ENCODE peak calls at places on chromosomes 7 and 10, in four cellular contexts. G, E, K and P are unnamed samples.

GRCh38 chr7:22201182-22201880 is 155.6 kb downstream of the RAPGEF5 start:
- DNase-seq in K (no peak), E (no peak), G (no peak), P (no peak)

GRCh38 chr7:139992353-139993054 is 70.2 kb downstream of the PARP12 start:
- DNase-seq in E (no peak), K (no peak), G (no peak), P (no peak)

GRCh38 chr7:85630904-85631582 is 444.2 kb upstream of the SEMA3D start:
- DNase-seq in G (no peak), E (peak; percentile 4), K (no peak), P (peak; percentile 69)

GRCh38 chr7:44755698-44756627 is 7.3 kb downstream of the ZMIZ2 start:
- DNase-seq in G (no peak), E (no peak), K (no peak), P (no peak)

GRCh38 chr10:79380125-79380917 is 33.1 kb downstream of the PPIF start:
- DNase-seq in K (no peak), E (peak; percentile 44), G (no peak), P (no peak)

GRCh38 chr7:134453526-134453925 is 5.4 kb downstream of the AKR1B1 start:
- DNase-seq in E (no peak), K (no peak), G (no peak), P (no peak)

GRCh38 chr10:96249264-96249663 is 22.1 kb downstream of the BLNK start:
- DNase-seq in E (no peak), G (no peak), K (no peak), P (no peak)

GRCh38 chr10:64450312-64450711 is 929.1 kb downstream of the REEP3 start:
- DNase-seq in K (no peak), E (no peak), G (no peak), P (no peak)

GRCh38 chr10:12844796-12845524 is 156.6 kb downstream of the CCDC3 start:
- DNase-seq in G (no peak), K (no peak), E (peak; percentile 91), P (peak; percentile 98)

GRCh38 chr7:47690902-47691558 is 109.1 kb upstream of the TNS3 start:
- DNase-seq in K (no peak), E (peak; percentile 65), G (no peak), P (peak; percentile 84)

GRCh38 chr7:24381919-24382505 is 98.0 kb downstream of the NPY start:
- DNase-seq in G (peak; percentile 19), E (no peak), K (no peak), P (no peak)

GRCh38 chr10:77236700-77237099 is 400.9 kb downstream of the KCNMA1 start:
- DNase-seq in G (no peak), K (no peak), E (peak; percentile 79), P (no peak)

GRCh38 chr7:70480913-70481579 is 650.9 kb upstream of the GALNT17 start:
- DNase-seq in G (no peak), K (no peak), E (no peak), P (no peak)

GRCh38 chr10:43939939-43940810 is 291.5 kb upstream of the ZNF32 start:
- DNase-seq in K (no peak), G (no peak), E (peak; percentile 46), P (no peak)

GRCh38 chr10:43943119-43943824 is 294.6 kb upstream of the ZNF32 start:
- DNase-seq in G (no peak), E (no peak), K (no peak), P (no peak)

GRCh38 chr10:43940898-43941777 is 292.5 kb upstream of the ZNF32 start:
- DNase-seq in G (no peak), K (no peak), E (no peak), P (no peak)

GRCh38 chr10:43943825-43944360 is 295.2 kb upstream of the ZNF32 start:
- DNase-seq in G (no peak), E (no peak), K (no peak), P (no peak)

GRCh38 chr10:43942096-43942885 is 293.6 kb upstream of the ZNF32 start:
- DNase-seq in E (no peak), K (no peak), G (no peak), P (no peak)
- TF ChIP-seq FOS in E (no peak), K (no peak), G (no peak), P (no peak)

GRCh38 chr10:99555371-99556224 is 22.9 kb downstream of the NKX2-3 start:
- DNase-seq in G (no peak), E (no peak), K (peak; percentile 80), P (no peak)
- TF ChIP-seq FOS in G (no peak), E (no peak), K (no peak), P (no peak)

GRCh38 chr7:149615690-149616270 is 118.2 kb upstream of the ZNF746 start:
- DNase-seq in G (no peak), K (no peak), E (no peak), P (no peak)
- TF ChIP-seq FOS in G (no peak), K (no peak), E (no peak), P (no peak)

DNA sequence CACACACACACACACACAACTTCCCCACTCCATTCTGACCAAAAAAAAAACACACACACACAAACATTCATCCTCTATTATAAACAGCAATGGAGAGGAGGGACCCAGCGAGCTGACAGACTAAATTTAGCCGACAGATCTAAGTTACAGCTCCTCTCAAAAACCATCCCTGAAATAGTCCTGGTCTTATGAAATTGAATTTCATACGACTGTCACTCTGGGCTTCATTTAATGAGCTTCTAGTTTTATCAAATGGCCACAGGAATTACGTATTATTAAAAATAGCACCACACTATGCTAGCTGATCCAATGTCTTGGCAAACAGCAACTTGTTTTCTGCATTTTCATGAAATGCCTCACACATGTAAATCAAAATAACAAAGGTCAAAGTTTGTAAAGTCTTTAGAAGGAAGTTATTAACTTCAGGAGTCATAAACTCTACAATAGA is 131.3 kb upstream of the ASAH2 start:
- DNase-seq in K (no peak), G (no peak), E (no peak), P (no peak)
- TF ChIP-seq FOS in K (no peak), G (no peak), E (no peak), P (no peak)

GRCh38 chr10:71611131-71611530 is 108.4 kb downstream of the C10orf105 start:
- DNase-seq in K (no peak), E (no peak), G (no peak), P (no peak)
- TF ChIP-seq FOS in K (no peak), E (no peak), G (no peak), P (no peak)

GRCh38 chr10:133439517-133440461 is 14.0 kb upstream of the SCART1 start:
- DNase-seq in G (no peak), K (no peak), E (no peak), P (no peak)
- TF ChIP-seq FOS in G (no peak), K (no peak), E (no peak), P (no peak)